ENCODE peak calls at places on chromosomes 1 and 21, in four cellular contexts. P is endothelial cell of umbilical vein, R is GM23248, L is NT2/D1. G is an unnamed sample.

GRCh38 chr1:159864262-159864661 is 1.8 kb upstream of the VSIG8 start:
- DNase-seq in P (no peak), R (no peak), L (no peak), G (no peak)

GRCh38 chr21:29164330-29164942 is 34.0 kb downstream of the MAP3K7CL start:
- DNase-seq in P (peak; percentile 74), R (peak; percentile 88), L (peak; percentile 55), G (peak; percentile 90)

GRCh38 chr1:62240651-62241050 is 46.0 kb downstream of the L1TD1 start:
- DNase-seq in P (no peak), R (no peak), L (no peak), G (no peak)

GRCh38 chr1:1242461-1243080 is 4.0 kb downstream of the C1QTNF12 start:
- DNase-seq in P (no peak), R (no peak), L (no peak), G (no peak)

GRCh38 chr1:227729881-227730629 is 5.0 kb downstream of the JMJD4 start:
- DNase-seq in P (peak; percentile 47), R (peak; percentile 83), L (peak; percentile 75), G (peak; percentile 75)

GRCh38 chr1:32984090-32984828 is 19.6 kb upstream of the RNF19B start:
- DNase-seq in P (no peak), R (peak; percentile 67), L (no peak), G (no peak)

GRCh38 chr1:10033359-10033845 is 644 bp downstream of the UBE4B start:
- DNase-seq in P (no peak), R (peak; percentile 78), L (peak; percentile 30), G (peak; percentile 78)

GRCh38 chr1:2231667-2232254 is 3.6 kb downstream of the SKI start:
- DNase-seq in P (peak; percentile 90), R (peak; percentile 91), L (no peak), G (peak; percentile 88)

GRCh38 chr1:240585975-240586374 is 26.0 kb downstream of the GREM2 start:
- DNase-seq in P (no peak), R (peak; percentile 54), L (no peak), G (no peak)

GRCh38 chr1:75097686-75098085 is 36.5 kb upstream of the LHX8 start:
- DNase-seq in P (peak; percentile 19), R (peak; percentile 27), L (no peak), G (peak; percentile 92)

DNA sequence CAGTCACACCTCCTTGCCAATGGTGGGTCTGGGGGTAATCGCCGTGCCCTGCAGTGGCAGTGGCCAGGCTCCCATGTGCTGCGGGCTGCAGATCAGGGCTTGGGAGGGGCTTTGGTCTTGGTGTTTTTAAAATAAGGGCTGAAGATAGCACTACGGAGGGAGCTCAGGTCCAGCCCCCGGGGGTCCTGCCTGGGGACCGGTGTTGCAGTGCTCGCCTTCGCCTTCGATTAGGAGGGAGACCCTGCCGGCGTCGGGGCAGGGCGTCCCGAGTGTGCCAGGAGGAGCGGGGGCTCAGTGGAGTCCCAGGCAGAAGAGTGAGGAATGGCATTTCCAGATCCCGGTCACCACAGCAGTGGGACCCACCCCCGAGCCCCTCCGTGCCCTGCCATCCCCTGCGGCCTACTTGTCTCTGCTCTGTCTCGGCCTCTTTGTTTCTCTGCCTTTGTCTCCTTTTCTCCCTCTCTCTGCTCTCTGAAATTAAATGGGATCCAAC is 44.3 kb downstream of the DMRTB1 start:
- DNase-seq in P (no peak), R (no peak), L (no peak), G (no peak)
- H3K4me3 ChIP-seq in P (no peak overlapping the region), R (no peak overlapping the region), L (no peak overlapping the region), G (no peak overlapping the region)

GRCh38 chr1:230167419-230167852 is 100.4 kb downstream of the GALNT2 start:
- DNase-seq in P (peak; percentile 33), R (peak; percentile 63), L (peak; percentile 51), G (peak; percentile 40)

GRCh38 chr1:230166366-230167132 is 99.5 kb downstream of the GALNT2 start:
- DNase-seq in P (no peak), R (no peak), L (no peak), G (no peak)

GRCh38 chr1:230163205-230163604 is 96.2 kb downstream of the GALNT2 start:
- DNase-seq in P (no peak), R (peak; percentile 98), L (no peak), G (no peak)

GRCh38 chr1:230163719-230164118 is 96.7 kb downstream of the GALNT2 start:
- DNase-seq in P (no peak), R (peak; percentile 35), L (no peak), G (no peak)

GRCh38 chr1:230165526-230165925 is 98.5 kb downstream of the GALNT2 start:
- DNase-seq in P (no peak), R (no peak), L (no peak), G (no peak)
- H3K4me1 ChIP-seq in P (peaks cover 13% of the 10 kb centered on the region), R (peaks cover 23% of the 10 kb centered on the region), L (no peaks in the 10 kb centered on the region), G (peaks cover 36% of the 10 kb centered on the region)

GRCh38 chr1:35931424-35932157 is 686 bp downstream of the AGO3 start:
- DNase-seq in P (peak; percentile 51), R (peak; percentile 46), L (peak; percentile 20), G (peak; percentile 50)

GRCh38 chr1:35935436-35935835 is 4.5 kb downstream of the AGO3 start:
- DNase-seq in P (peak; percentile 71), R (peak; percentile 12), L (no peak), G (peak; percentile 91)

GRCh38 chr1:35930593-35931423 is at the start of gene AGO3:
- DNase-seq in P (peak; percentile 74), R (peak; percentile 92), L (peak; percentile 87), G (peak; percentile 88)

GRCh38 chr1:35932158-35932636 is 1.3 kb downstream of the AGO3 start:
- DNase-seq in P (no peak), R (peak; percentile 14), L (no peak), G (no peak)

DNA sequence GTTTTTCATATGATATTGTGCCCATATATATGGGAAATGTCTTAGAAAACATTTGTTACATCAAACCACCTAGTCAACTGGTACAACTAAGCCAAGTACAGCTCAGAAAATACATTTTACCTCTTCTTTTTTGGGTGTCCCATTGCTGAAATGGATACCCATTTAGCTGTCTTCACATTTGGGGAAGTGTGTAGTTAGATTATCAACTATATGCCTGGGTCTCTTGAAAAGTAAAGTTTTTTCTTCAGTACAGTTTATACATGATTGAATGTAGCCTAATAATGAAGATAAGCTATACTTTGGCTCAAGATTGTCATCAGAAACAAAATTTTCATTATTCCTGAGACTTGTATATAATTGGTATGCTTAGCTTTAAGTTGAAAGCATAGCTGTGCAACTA is 2.0 kb downstream of the AGO3 start:
- DNase-seq in P (no peak), R (no peak), L (no peak), G (no peak)
- H3K9ac ChIP-seq in P (no peak overlapping the region), R (no peak overlapping the region), L (no peak overlapping the region), G (no peak overlapping the region)

DNA sequence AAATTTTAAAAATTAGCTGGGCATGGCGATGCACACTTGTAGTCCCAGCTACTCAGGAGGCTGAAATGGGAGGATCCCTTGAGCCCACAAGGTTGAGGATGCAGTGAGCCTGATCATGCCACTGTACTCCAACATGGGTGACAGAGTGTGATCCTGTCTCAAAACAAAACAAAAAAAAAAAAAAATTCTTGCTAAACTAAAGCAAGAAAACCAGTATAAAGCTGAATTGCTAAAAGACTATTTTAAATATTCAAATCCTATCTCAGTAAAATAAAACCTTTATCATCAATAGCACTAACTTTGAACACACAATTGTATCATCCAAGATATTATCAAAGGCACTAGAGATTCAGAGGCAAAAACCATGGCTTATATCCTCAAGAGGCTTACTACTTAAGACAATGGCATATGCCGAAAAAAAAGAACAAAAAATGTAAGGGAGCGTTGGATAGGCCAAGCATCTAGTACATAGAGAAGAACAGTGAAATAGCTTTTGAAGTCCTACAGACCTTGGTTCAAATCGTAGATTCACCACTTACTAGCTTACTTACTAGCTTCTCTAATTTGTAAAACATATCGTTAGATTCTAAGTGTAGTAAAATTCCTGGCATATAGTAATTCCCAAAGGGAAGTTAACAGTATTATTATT is 3.6 kb downstream of the EPS15 start:
- DNase-seq in P (no peak), R (no peak), L (no peak), G (no peak)
- H3K4me3 ChIP-seq in P (no peak overlapping the region), R (peak overlapping the region; percentile 64), L (no peak overlapping the region), G (peak overlapping the region; percentile 95)

GRCh38 chr1:26783646-26784022 is 4.1 kb upstream of the PIGV start:
- DNase-seq in P (no peak), R (no peak), L (no peak), G (no peak)
- H3K4me1 ChIP-seq in P (peaks cover 44% of the 10 kb centered on the region), R (peaks cover 42% of the 10 kb centered on the region), L (peaks cover 19% of the 10 kb centered on the region), G (peaks cover 62% of the 10 kb centered on the region)

DNA sequence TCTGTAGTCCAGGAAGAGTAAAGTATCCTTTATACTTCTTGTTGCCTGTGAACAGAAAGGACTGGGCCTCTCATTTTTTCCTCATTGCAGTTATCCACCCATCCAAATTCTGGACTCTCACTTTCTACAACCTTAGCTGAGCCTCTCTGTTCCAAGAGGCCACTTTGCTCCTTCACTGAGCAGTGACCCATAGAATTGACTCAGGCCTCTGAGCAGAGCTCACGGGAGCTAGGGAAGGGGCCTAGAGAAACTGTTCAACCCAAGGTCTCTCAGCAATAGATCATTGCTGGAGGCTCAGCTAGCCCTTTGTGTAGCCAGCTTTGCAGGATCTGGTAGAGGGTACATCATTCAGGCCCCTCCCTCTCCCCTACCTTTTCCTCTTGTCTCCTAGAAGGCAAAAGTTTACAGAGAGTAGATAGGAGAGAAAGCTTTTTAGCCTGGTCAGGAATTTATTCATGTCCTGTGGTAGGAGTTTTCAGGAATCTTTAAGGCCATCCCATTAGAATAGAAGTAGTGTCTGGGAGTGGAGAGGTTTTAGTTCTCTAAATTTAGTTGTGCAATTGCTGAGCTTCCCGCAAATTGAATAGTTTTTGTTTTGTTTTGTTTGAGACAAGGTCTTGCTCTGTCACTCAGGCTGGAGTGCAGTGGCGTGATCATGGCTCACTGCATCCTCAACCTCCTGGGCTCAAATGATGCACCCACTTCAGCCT is 6.7 kb downstream of the INTS3 start:
- DNase-seq in P (no peak), R (no peak), L (no peak), G (no peak)
- H3K9ac ChIP-seq in P (no peak overlapping the region), R (no peak overlapping the region), L (no peak overlapping the region), G (peak overlapping the region; percentile 16)

DNA sequence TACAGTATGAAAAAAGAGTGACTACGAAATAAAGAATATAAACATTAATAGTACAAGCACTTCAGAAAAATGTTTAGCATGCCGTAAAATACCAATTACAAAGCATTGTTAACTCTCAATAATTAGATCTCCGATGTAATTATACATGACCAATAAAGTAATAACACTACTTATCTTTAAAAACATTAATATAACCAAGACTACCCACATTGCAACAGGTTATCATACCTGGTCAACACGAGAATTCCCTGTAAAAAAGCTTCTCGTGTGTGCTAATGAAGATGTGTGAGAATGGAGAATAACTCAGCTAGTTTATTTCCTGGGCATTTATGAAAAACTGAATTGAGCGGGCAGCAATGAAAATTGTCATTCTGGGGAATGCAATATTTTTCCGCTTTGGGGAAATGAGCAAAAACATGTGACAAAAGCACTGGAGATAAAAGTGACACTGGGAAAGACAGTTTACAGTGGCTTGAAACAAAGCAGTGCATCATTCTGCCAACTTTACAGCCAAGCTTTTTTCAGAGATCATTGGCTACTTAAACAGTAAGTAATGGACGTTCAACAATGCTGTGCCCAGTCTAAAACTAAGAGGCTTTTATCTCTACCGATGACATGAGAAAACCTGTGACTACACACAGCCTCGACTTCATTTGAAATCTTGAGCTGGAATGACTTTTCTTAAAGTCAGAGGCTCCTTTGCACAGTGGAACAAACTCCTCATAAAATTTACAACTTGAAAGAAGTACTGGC is 34.7 kb downstream of the ITPKB start:
- DNase-seq in P (no peak), R (no peak), L (no peak), G (no peak)
- H3K4me3 ChIP-seq in P (no peak overlapping the region), R (peak overlapping the region; percentile 75), L (no peak overlapping the region), G (peak overlapping the region; percentile 87)

GRCh38 chr1:40050863-40051262 is 10.3 kb downstream of the CAP1 start:
- DNase-seq in P (no peak), R (no peak), L (no peak), G (no peak)
- H3K4me1 ChIP-seq in P (peaks cover under 1% of the 10 kb centered on the region), R (peaks cover 23% of the 10 kb centered on the region), L (no peaks in the 10 kb centered on the region), G (peaks cover 13% of the 10 kb centered on the region)

G was measured in adipocyte.